ENCODE peak calls at places on chromosomes 2 and 18, in ten cellular contexts. T is heart right ventricle; Z is uterus; O is neural crest cell; Q is cardiac fibroblast; V is progenitor cell of endocrine pancreas; G is GM20000; M is GM23338; J is CD4-positive, alpha-beta T cell; A is kidney. N is an unnamed sample.
A peak's percentile ranks its signal among the peaks of the same experiment; 100 is the strongest.

GRCh38 chr18:77056399-77057015 is 76.1 kb downstream of the MBP start:
- DNase-seq in T (no peak), Z (no peak), O (no peak), Q (peak; percentile 78), V (no peak), G (no peak), M (no peak), J (no peak), A (no peak), N (no peak)

GRCh38 chr2:26432856-26433255 is 31.1 kb downstream of the DRC1 start:
- DNase-seq in T (no peak), Z (no peak), O (no peak), Q (no peak), V (no peak), G (no peak), M (no peak), J (no peak), A (no peak), N (no peak)

GRCh38 chr2:190179754-190180312 is 117.3 kb upstream of the MSTN start:
- DNase-seq in T (no peak), Z (no peak), O (no peak), Q (no peak), V (no peak), G (peak; percentile 46), M (no peak), J (no peak), A (no peak), N (peak; percentile 54)

GRCh38 chr2:148524519-148524919 is 120.0 kb upstream of the EPC2 start:
- DNase-seq in T (no peak), Z (no peak), O (no peak), Q (no peak), V (no peak), G (no peak), M (no peak), J (peak; percentile 53), A (no peak), N (no peak)

GRCh38 chr2:181072486-181072885 is 92.1 kb downstream of the UBE2E3 start:
- DNase-seq in T (no peak), Z (no peak), O (no peak), Q (peak; percentile 61), V (no peak), G (no peak), M (no peak), J (no peak), A (no peak), N (no peak)

GRCh38 chr2:48059975-48060374 is 153.7 kb upstream of the FBXO11 start:
- DNase-seq in T (no peak), Z (no peak), O (no peak), Q (no peak), V (no peak), G (no peak), M (no peak), J (no peak), A (no peak), N (no peak)

GRCh38 chr18:35026407-35027061 is 14.7 kb upstream of the MAPRE2 start:
- DNase-seq in T (no peak), Z (no peak), O (no peak), Q (no peak), V (no peak), G (no peak), M (peak; percentile 79), J (no peak), A (no peak), N (no peak)

GRCh38 chr2:224520064-224520463 is 65.1 kb downstream of the CUL3 start:
- DNase-seq in T (no peak), Z (no peak), O (no peak), Q (peak; percentile 74), V (no peak), G (peak; percentile 19), M (no peak), J (no peak), A (no peak), N (peak; percentile 34)

GRCh38 chr18:69880083-69880482 is 67.6 kb downstream of the CD226 start:
- DNase-seq in T (no peak), Z (no peak), O (no peak), Q (no peak), V (no peak), G (no peak), M (no peak), J (no peak), A (no peak), N (no peak)

GRCh38 chr18:6629635-6630140 is 99.8 kb upstream of the ARHGAP28 start:
- DNase-seq in T (no peak), Z (no peak), O (no peak), Q (peak; percentile 58), V (no peak), G (no peak), M (no peak), J (no peak), A (no peak), N (no peak)

DNA sequence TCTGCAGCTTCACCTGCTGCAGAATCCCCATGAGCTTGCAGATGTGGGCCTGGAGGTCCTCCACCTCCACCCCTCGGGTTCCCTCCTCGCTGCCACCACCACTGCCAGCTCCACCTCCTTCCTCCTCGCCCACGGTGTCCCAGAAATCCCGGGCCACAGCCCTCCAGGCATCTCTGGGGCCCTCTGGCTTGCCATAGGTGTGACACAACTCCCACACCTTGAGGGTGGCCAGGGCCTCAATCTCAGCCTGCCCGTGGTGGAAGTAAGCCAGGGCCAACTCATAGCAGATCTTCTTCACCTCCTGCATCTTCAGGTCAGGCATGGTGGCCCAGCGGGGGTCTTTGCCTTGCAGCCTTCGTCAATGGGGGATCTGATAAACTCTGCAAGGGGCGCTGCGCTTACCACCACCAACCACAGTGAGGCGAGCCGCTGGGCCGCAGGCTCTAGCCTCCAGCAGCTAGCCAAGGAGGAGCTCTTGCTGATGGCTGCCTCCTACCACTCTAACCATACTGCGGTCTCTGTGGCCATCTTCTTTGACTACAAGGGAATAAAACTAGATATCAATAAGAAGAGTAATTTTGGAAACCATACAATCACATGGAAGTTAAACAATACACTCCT is 36.1 kb upstream of the ANKRD62 start:
- DNase-seq in T (no peak), Z (no peak), O (no peak), Q (no peak), V (no peak), G (no peak), M (peak; percentile 65), J (no peak), A (no peak), N (no peak)
- TF ChIP-seq CTCF in T (no peak), Z (no peak), O (no peak), Q (no peak), V (no peak), G (no peak), M (peak; percentile 51), J (no peak), A (no peak), N (peak; percentile 17)

DNA sequence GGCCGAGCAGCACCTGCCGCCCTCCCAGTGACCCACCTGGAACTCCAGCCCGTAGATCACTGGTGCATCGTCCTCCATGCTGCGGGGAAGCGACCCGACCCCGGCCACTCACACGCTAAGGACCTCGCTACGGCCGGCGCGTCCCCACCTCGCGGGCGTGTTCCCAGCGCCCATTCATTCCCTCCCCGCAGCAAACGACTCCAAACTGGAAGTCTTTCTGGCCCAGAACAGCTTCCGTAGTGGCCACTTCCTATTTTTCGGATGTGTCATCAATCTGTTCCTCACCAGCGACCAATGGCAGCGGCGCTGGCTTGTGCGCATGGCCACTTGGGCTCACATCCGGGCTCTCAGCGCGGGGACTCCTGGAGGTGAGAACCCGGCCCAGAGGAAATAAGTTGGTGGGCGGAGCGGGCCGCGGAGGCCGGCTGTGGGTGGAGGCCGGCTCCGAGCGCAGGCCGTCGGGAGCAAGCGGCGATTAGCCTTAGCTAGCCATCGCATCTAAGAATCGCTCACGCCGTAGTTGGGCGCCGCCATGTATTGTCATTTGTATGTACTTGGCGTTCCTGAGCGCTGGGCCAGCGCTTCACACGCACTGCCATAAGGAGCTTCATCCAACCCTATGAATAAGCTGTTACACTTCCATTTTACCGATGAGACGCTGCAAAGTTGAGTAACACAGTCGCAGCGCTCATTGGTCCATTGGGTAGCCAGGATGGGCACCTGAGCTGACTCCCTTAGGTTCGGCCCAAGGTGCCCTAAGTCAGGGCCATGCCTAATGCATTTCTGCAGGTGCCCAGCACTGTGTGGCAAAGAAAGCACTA is at the start of gene EIPR1:
- DNase-seq in T (peak; percentile 98), Z (peak; percentile 97), O (peak; percentile 90), Q (peak; percentile 98), V (peak; percentile 87), G (peak; percentile 96), M (peak; percentile 99), J (peak; percentile 93), A (peak; percentile 99), N (peak; percentile 96)
- TF ChIP-seq CTCF in T (no peak), Z (peak; percentile 27), O (peak; percentile 32), Q (no peak), V (no peak), G (no peak), M (no peak), J (no peak), A (no peak), N (no peak)

GRCh38 chr2:201071305-201072200 is at the start of the genes HYCC2 and NDUFB3:
- DNase-seq in T (peak; percentile 92), Z (peak; percentile 92), O (peak; percentile 86), Q (peak; percentile 95), V (peak; percentile 76), G (peak; percentile 95), M (peak; percentile 96), J (peak; percentile 87), A (peak; percentile 95), N (peak; percentile 94)
- TF ChIP-seq CTCF in T (no peak), Z (peak; percentile 32), O (peak; percentile 43), Q (peak; percentile 29), V (peak; percentile 31), G (no peak), M (no peak), J (peak; percentile 39), A (no peak), N (peak; percentile 40)

GRCh38 chr2:81895620-81896245 is 1591.2 kb upstream of the LRRTM1 start:
- DNase-seq in T (no peak), Z (no peak), O (no peak), Q (no peak), V (no peak), G (no peak), M (no peak), J (no peak), A (no peak), N (no peak)

GRCh38 chr2:81903534-81903933 is 1599.0 kb upstream of the LRRTM1 start:
- DNase-seq in T (no peak), Z (no peak), O (no peak), Q (no peak), V (no peak), G (no peak), M (no peak), J (no peak), A (no peak), N (no peak)

GRCh38 chr2:81901017-81901416 is 1596.5 kb upstream of the LRRTM1 start:
- DNase-seq in T (no peak), Z (no peak), O (no peak), Q (peak; percentile 3), V (no peak), G (no peak), M (peak; percentile 53), J (no peak), A (no peak), N (no peak)
- TF ChIP-seq CTCF in T (no peak), Z (no peak), O (peak; percentile 60), Q (no peak), V (peak; percentile 44), G (no peak), M (peak; percentile 59), J (no peak), A (no peak), N (peak; percentile 13)